ENCODE peak calls at places on chromosomes 11 and 22, in five cellular contexts. N, C, W, A and D are unnamed samples.

GRCh38 chr11:96103102-96103501 is 179.2 kb upstream of the MTMR2 start:
- DNase-seq in C (no peak), A (no peak), W (no peak), N (no peak), D (no peak)

GRCh38 chr11:60781286-60782044 is 3.7 kb upstream of the MS4A10 start:
- DNase-seq in W (no peak), N (no peak), C (no peak), A (no peak), D (no peak)

GRCh38 chr11:6825333-6825744 is 20.1 kb upstream of the OR10A5 start:
- DNase-seq in N (no peak), A (no peak), W (no peak), C (no peak), D (no peak)

GRCh38 chr11:17387811-17388210 is 648 bp downstream of the KCNJ11 start:
- DNase-seq in N (no peak), A (no peak), C (no peak), W (no peak), D (no peak)

GRCh38 chr11:133901999-133902398 is 54.8 kb downstream of the IGSF9B start:
- DNase-seq in C (no peak), A (no peak), N (no peak), W (no peak), D (no peak)

GRCh38 chr11:64698427-64698826 is 24.6 kb downstream of the NRXN2 start:
- DNase-seq in A (no peak), C (no peak), W (no peak), N (no peak), D (no peak)

GRCh38 chr22:35892192-35892591 is 136.4 kb downstream of the RBFOX2 start:
- DNase-seq in W (no peak), A (peak), C (no peak), N (no peak), D (no peak)

GRCh38 chr11:62105611-62106245 is 18.1 kb upstream of the INCENP start:
- DNase-seq in A (no peak), N (no peak), C (no peak), W (no peak), D (no peak)

GRCh38 chr11:4830909-4831308 is 9.8 kb downstream of the OR51F2 start:
- DNase-seq in A (no peak), N (no peak), C (no peak), W (no peak), D (no peak)

GRCh38 chr11:71442123-71442522 is 6.1 kb downstream of the DHCR7 start:
- DNase-seq in A (no peak), W (no peak), N (no peak), C (no peak), D (no peak)

GRCh38 chr22:30444632-30445437 is 19.3 kb downstream of the MTFP1 start:
- DNase-seq in C (peak), N (peak), A (peak), W (peak), D (peak)

GRCh38 chr11:107882095-107882820 is 23.7 kb upstream of the SLC35F2 start:
- DNase-seq in A (no peak), W (no peak), C (no peak), N (no peak), D (peak)

GRCh38 chr11:13923716-13924650 is 38.5 kb upstream of the SPON1 start:
- DNase-seq in C (no peak), W (no peak), N (peak), A (no peak), D (no peak)

GRCh38 chr11:15201586-15201985 is 86.9 kb downstream of the INSC start:
- DNase-seq in W (no peak), C (no peak), A (no peak), N (no peak), D (no peak)

GRCh38 chr11:17389205-17389956 is 922 bp upstream of the KCNJ11 start:
- DNase-seq in N (peak), C (peak), A (no peak), W (peak), D (peak)

GRCh38 chr22:24706050-24706449 is 68.5 kb downstream of the PIWIL3 start:
- DNase-seq in C (no peak), N (no peak), W (no peak), A (peak), D (no peak)

GRCh38 chr11:81222491-81222890 is 1511.2 kb downstream of the FAM181B start:
- DNase-seq in A (no peak), N (no peak), C (no peak), W (no peak), D (no peak)

GRCh38 chr11:115613986-115614625 is 109.9 kb upstream of the CADM1 start:
- DNase-seq in C (peak), W (no peak), A (peak), N (no peak), D (no peak)

GRCh38 chr11:62578541-62578940 is 4.8 kb upstream of the EEF1G start:
- DNase-seq in W (no peak), N (no peak), A (no peak), C (no peak), D (no peak)

GRCh38 chr22:33659423-33659822 is 260.9 kb downstream of the LARGE1 start:
- DNase-seq in C (no peak), A (no peak), N (no peak), W (no peak), D (no peak)

GRCh38 chr11:85627332-85627997 is at the start of gene DLG2:
- DNase-seq in A (peak), C (peak), W (peak), N (no peak), D (peak)